ENCODE peak calls at places on chromosome 4, in ten cellular contexts. S, V, Y, J, M, G, A, C, N and O are unnamed samples.

GRCh38 chr4:133316874-133317273 is 167.8 kb downstream of the PCDH10 start:
- DNase-seq in S (no peak), V (no peak), Y (no peak), J (no peak), M (no peak), G (no peak), A (peak; percentile 3), C (no peak), N (no peak), O (no peak)

GRCh38 chr4:53956454-53956853 is 108.0 kb downstream of the CHIC2 start:
- DNase-seq in S (no peak), V (no peak), Y (no peak), J (no peak), M (no peak), G (no peak), A (no peak), C (no peak), N (no peak), O (no peak)

GRCh38 chr4:40596522-40596921 is 33.1 kb downstream of the RBM47 start:
- DNase-seq in S (no peak), V (no peak), Y (no peak), J (no peak), M (no peak), G (no peak), A (no peak), C (no peak), N (no peak), O (no peak)

GRCh38 chr4:147633113-147633512 is 15.9 kb downstream of the TMEM184C start:
- DNase-seq in S (no peak), V (no peak), Y (no peak), J (peak; percentile 40), M (no peak), G (no peak), A (no peak), C (no peak), N (no peak), O (no peak)

GRCh38 chr4:169005453-169006099 is 4.5 kb downstream of the CBR4 start:
- DNase-seq in S (no peak), V (no peak), Y (peak; percentile 35), J (no peak), M (no peak), G (no peak), A (no peak), C (no peak), N (no peak), O (no peak)

GRCh38 chr4:119715490-119716445 is 87.2 kb upstream of the PDE5A start:
- DNase-seq in S (no peak), V (no peak), Y (no peak), J (no peak), M (no peak), G (no peak), A (no peak), C (peak; percentile 52), N (no peak), O (no peak)

GRCh38 chr4:53576676-53577372 is 14.5 kb downstream of the LNX1 start:
- DNase-seq in S (no peak), V (no peak), Y (peak; percentile 90), J (no peak), M (no peak), G (no peak), A (no peak), C (no peak), N (no peak), O (no peak)

GRCh38 chr4:31613946-31614623 is 893.9 kb downstream of the PCDH7 start:
- DNase-seq in S (no peak), V (no peak), Y (no peak), J (no peak), M (no peak), G (peak; percentile 31), A (peak; percentile 26), C (no peak), N (no peak), O (peak; percentile 57)

GRCh38 chr4:174365018-174365587 is 81.4 kb downstream of the CEP44 start:
- DNase-seq in S (peak; percentile 42), V (no peak), Y (peak; percentile 38), J (peak; percentile 18), M (no peak), G (no peak), A (no peak), C (no peak), N (no peak), O (peak; percentile 29)

GRCh38 chr4:7806080-7806630 is 133.5 kb downstream of the AFAP1 start:
- DNase-seq in S (no peak), V (peak; percentile 64), Y (peak; percentile 68), J (no peak), M (no peak), G (peak; percentile 45), A (no peak), C (peak; percentile 66), N (peak; percentile 90), O (peak; percentile 34)

GRCh38 chr4:121077496-121077895 is 5.2 kb upstream of the NDNF start:
- DNase-seq in S (no peak), V (no peak), Y (no peak), J (no peak), M (no peak), G (no peak), A (no peak), C (no peak), N (no peak), O (no peak)

GRCh38 chr4:132334081-132334480 is 815.0 kb upstream of the PCDH10 start:
- DNase-seq in S (no peak), V (no peak), Y (peak; percentile 3), J (no peak), M (no peak), G (no peak), A (peak; percentile 1), C (no peak), N (no peak), O (no peak)

GRCh38 chr4:141658316-141658715 is 21.9 kb downstream of the IL15 start:
- DNase-seq in S (no peak), V (no peak), Y (no peak), J (no peak), M (no peak), G (no peak), A (no peak), C (no peak), N (no peak), O (no peak)

GRCh38 chr4:141657550-141657949 is 21.2 kb downstream of the IL15 start:
- DNase-seq in S (no peak), V (no peak), Y (no peak), J (no peak), M (no peak), G (no peak), A (no peak), C (no peak), N (no peak), O (no peak)

GRCh38 chr4:141652161-141652778 is 15.9 kb downstream of the IL15 start:
- DNase-seq in S (no peak), V (no peak), Y (peak; percentile 93), J (peak; percentile 89), M (no peak), G (no peak), A (no peak), C (no peak), N (no peak), O (no peak)

GRCh38 chr4:141656031-141656430 is 19.6 kb downstream of the IL15 start:
- DNase-seq in S (no peak), V (no peak), Y (no peak), J (no peak), M (no peak), G (no peak), A (no peak), C (peak; percentile 51), N (no peak), O (no peak)

GRCh38 chr4:141654098-141654497 is 17.7 kb downstream of the IL15 start:
- DNase-seq in S (peak; percentile 44), V (peak; percentile 28), Y (peak; percentile 47), J (no peak), M (no peak), G (peak; percentile 68), A (no peak), C (peak; percentile 61), N (peak; percentile 58), O (peak; percentile 38)
- TF ChIP-seq CTCF in S (no peak), V (peak; percentile 19), Y (peak; percentile 40), J (peak; percentile 41), M (no peak), G (peak; percentile 79), A (peak; percentile 75), C (peak; percentile 20), N (peak; percentile 55), O (peak; percentile 43)

GRCh38 chr4:93960450-93960849 is 131.9 kb downstream of the ATOH1 start:
- DNase-seq in S (no peak), V (no peak), Y (no peak), J (no peak), M (no peak), G (no peak), A (no peak), C (no peak), N (no peak), O (no peak)

DNA sequence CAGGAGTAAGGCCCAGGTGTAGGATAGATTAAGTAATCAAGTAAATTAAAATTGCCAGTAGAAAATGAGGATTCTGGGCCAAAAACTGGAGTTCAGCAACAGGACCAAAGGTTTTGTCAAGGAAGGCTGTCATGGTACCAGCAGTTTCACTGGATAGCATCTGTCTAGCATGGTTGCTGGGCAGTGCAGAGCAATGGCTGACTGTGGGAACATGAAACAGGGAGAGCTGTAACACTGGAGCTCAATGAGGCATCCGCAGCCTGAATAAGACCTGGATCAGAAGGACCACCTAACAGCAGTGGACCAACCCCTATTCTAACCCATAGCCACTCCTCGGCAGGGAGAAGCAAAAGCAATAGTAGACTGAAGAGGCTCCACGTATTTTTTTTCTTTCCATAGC is 132.4 kb downstream of the ATOH1 start:
- DNase-seq in S (no peak), V (no peak), Y (no peak), J (no peak), M (no peak), G (peak; percentile 28), A (no peak), C (no peak), N (no peak), O (no peak)
- TF ChIP-seq CTCF in S (no peak), V (no peak), Y (no peak), J (no peak), M (no peak), G (no peak), A (no peak), C (no peak), N (no peak), O (no peak)

GRCh38 chr4:102452854-102453253 is 48.3 kb upstream of the NFKB1 start:
- DNase-seq in S (no peak), V (no peak), Y (no peak), J (no peak), M (no peak), G (no peak), A (no peak), C (no peak), N (no peak), O (no peak)
- TF ChIP-seq CTCF in S (no peak), V (no peak), Y (no peak), J (no peak), M (no peak), G (no peak), A (no peak), C (no peak), N (no peak), O (no peak)

DNA sequence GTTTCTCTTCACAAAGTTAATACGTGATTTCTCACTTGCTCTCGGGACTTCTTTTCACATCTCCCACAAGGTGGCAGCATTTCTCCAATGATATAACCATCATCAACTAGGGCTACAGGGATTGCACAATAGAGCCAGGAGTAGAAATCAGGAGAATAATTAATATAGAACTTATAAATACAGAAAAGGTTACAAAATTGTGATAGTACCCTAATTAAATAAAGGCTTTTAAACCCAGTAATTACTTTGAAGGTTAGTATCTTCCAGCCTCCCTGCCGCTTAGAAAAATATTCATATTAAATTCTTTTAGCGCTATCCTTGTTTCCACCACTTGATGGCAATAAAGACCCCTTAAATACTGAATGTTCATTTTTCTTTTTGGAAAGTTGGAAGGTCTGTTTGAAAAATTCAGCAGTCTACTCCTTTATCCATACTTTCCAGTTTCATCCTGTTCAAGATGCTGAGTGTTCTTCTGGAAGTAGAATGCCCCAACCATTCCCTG is 65.8 kb downstream of the RASGEF1B start:
- DNase-seq in S (peak; percentile 49), V (peak; percentile 66), Y (peak; percentile 77), J (peak; percentile 40), M (no peak), G (no peak), A (peak; percentile 59), C (no peak), N (no peak), O (peak; percentile 39)
- TF ChIP-seq CTCF in S (peak; percentile 31), V (peak; percentile 91), Y (peak; percentile 72), J (peak; percentile 60), M (peak; percentile 92), G (peak; percentile 95), A (peak; percentile 55), C (peak; percentile 70), N (peak; percentile 87), O (peak; percentile 89)